ENCODE peak calls at places on chromosomes 5 and 9, in four cellular contexts. E is HCT116, A is Panc1, Y is K562. W is an unnamed sample.
A peak's percentile ranks its signal among the peaks of the same experiment; 100 is the strongest.

GRCh38 chr5:127290946-127291763 is 559 bp downstream of the MEGF10 start:
- DNase-seq in Y (no peak), A (no peak), E (no peak), W (no peak)

GRCh38 chr5:118984602-118985001 is 3.7 kb downstream of the DTWD2 start:
- DNase-seq in Y (no peak), E (no peak), A (no peak), W (no peak)

GRCh38 chr5:90844931-90845330 is 286.3 kb downstream of the ADGRV1 start:
- DNase-seq in E (no peak), A (no peak), Y (no peak), W (no peak)

GRCh38 chr5:40394715-40395114 is 285.0 kb upstream of the PTGER4 start:
- DNase-seq in A (no peak), E (no peak), Y (no peak), W (no peak)

GRCh38 chr5:107330903-107331302 is 339.8 kb downstream of the EFNA5 start:
- DNase-seq in A (no peak), E (no peak), Y (no peak), W (no peak)

GRCh38 chr5:121108725-121109124 is 644.6 kb downstream of the PRR16 start:
- DNase-seq in A (no peak), Y (peak; percentile 38), E (no peak), W (no peak)

GRCh38 chr5:156474251-156474650 is 147.3 kb downstream of the SGCD start:
- DNase-seq in A (no peak), Y (no peak), E (no peak), W (no peak)

GRCh38 chr5:58773744-58774441 is 191.0 kb downstream of the RAB3C start:
- DNase-seq in A (no peak), Y (no peak), E (no peak), W (no peak)

GRCh38 chr5:157866536-157866935 is 7.6 kb upstream of the CLINT1 start:
- DNase-seq in E (no peak), Y (no peak), A (no peak), W (no peak)

DNA sequence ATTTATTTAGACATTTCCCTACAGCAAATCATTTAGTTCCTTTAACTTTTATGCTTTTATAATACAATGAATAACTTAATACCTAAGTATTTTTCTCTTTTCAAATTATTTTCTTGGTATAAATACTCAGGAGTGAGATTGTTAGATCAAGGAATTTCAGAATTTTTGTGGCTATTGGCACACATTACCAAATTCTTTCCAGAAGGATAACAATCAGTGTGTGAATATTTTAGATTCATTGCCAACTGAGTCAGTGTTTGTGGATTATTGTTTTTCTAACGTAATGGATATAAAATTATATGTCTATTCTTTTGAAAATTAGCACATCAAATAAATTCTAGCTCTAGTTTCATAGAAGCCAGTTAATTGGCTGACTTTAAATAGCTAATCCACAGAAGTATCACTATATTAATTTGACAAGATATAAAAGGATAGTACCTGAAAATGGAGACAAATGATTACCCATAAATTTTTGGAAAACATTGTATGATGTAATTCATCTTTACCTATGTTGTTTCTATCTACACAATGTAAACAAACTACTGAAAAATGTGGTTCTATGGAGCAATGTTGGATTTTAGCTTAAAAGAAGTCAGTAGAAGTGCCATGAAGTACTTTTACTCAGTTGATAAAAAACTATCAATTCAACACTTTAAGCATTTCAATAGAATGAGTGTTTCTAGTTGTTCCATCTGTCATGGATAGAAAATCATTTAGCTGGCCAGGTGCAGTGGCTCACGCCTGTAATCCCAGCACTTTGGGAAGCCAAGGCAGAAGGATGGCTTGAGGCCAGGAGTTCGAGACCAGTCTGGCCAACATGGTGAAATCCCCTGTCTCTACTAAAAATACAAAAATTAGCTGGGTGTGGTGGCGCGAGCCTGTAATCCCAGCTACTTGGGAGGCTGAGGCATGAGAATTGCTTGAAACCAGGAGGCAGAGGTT is 185.1 kb downstream of the ADAMTSL1 start:
- DNase-seq in E (no peak), A (no peak), Y (no peak), W (no peak)
- TF ChIP-seq TCF7L2 in E (no peak), A (no peak), Y (no peak), W (no peak)

DNA sequence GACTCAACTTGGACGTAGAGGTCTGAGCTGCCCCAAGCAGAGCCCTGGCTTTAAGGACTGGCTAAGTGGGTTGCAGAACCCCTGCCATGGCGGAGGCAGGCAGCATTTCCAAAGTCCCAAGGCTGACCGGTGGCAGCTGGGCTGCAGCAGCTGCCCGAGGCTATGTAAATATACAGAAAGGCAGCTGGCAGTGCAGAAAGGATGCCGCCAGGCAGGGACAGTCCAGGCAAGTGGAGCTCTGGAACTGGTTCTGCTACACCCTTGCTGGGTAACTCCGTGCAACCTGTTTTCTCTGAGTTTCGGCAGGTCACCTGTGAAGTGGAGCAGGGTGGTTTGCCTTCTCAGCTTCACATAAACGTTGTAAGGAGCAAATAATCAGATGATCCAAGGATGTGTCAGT is 46.0 kb downstream of the SHB start:
- DNase-seq in Y (no peak), A (no peak), E (no peak), W (no peak)
- H3K27ac ChIP-seq in Y (no peak overlapping the region), A (peak overlapping the region; percentile 93), E (no peak overlapping the region), W (peak overlapping the region; percentile 70)

DNA sequence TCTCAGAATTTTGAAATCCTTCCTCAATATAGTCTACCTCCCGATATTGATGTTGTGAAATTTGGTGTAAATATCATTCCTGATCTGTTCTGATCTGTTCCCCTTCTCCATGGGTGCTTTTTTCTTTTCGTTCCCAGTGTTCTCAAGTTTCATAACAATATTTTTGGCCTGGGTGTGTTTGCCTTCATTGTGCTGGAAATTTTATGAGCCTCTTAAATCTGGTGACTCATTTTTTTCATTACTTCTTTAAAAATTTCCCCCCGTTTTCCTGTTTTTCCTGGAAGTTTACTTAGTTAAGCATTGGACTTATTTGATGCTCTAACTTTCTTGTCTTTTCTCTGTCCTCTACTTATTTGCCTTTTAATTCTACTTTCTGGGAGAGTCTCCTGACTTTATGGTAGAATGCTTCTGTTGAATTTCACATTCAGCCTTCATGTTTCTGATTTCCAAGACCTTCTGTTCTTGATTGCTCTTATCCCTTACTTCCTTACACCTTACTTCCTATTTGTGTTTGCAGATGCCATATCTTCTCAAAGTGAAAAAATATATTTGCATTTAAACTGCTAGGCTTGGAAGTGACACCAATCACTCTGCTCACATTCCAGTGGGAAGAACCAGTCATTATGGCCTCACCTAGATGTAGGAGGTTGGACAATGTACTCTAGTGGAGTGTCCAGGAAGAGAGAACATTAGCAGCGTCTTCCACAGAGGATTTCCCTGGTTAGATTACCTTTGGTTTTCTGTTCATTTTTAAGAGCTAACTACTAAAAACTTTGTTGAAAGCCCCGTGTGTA is 441.9 kb downstream of the ARHGEF28 start:
- DNase-seq in E (peak; percentile 8), Y (no peak), A (no peak), W (no peak)
- TF ChIP-seq TCF7L2 in E (no peak), Y (no peak), A (no peak), W (no peak)

GRCh38 chr5:160702323-160702722 is 149.7 kb downstream of the ATP10B start:
- DNase-seq in A (no peak), Y (no peak), E (no peak), W (no peak)
- H3K27ac ChIP-seq in A (no peak overlapping the region), Y (no peak overlapping the region), E (no peak overlapping the region), W (no peak overlapping the region)

GRCh38 chr9:36207546-36208012 is 16.9 kb downstream of the CLTA start:
- DNase-seq in A (no peak), Y (peak; percentile 21), E (no peak), W (peak; percentile 53)
- TF ChIP-seq TCF7L2 in A (no peak), Y (no peak), E (no peak), W (no peak)

DNA sequence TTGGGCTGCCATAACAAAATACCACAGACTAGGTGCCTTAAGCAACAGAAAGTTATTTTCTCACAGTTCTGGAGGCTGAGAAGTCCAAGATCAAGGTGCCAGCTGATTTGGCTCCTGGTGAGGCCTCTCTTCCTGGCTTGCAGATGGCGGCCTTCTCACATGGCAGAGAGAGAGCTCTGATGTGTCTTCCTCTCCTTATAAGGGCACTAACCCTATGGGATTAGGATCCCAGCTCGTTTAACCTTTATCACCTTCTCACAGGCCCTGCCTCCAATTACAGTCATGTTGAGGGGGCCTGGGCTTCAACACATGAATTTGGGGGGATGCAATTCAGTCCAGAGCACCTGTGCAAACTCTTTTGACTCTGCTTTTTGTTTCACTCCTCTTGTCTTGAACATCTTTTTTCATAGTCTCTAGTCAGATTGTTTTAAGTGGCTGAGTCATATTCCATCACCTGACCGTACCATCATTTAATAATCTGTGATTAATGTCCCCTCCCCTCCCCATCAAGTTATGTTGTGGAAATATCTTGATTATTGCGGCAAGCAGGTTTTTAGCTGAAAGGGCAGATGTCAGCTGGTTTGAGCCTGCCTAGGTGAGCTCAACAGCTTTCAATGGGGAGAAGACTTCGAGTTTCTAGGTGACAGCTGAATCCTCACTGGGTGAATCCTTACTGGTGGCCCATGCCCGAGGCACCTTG is 61.8 kb downstream of the NDFIP1 start:
- DNase-seq in Y (no peak), A (no peak), E (no peak), W (no peak)
- H3K27ac ChIP-seq in Y (no peak overlapping the region), A (no peak overlapping the region), E (peak overlapping the region; percentile 26), W (no peak overlapping the region)